ENCODE peak calls at places on chromosomes 12 and 14, in seven cellular contexts. T, W, E, N, H, Z and I are unnamed samples.

GRCh38 chr14:41623737-41624136 is 17.1 kb downstream of the LRFN5 start:
- DNase-seq in Z (no peak), W (no peak), T (no peak), H (no peak), N (no peak), E (no peak), I (no peak)

GRCh38 chr12:103571286-103571685 is 15.8 kb upstream of the STAB2 start:
- DNase-seq in Z (peak; percentile 1), W (no peak), T (no peak), N (no peak), H (no peak), E (peak; percentile 2), I (no peak)

GRCh38 chr14:80005561-80005960 is 205.7 kb downstream of the DIO2 start:
- DNase-seq in H (no peak), W (no peak), N (no peak), Z (no peak), T (no peak), E (no peak), I (no peak)

GRCh38 chr12:105820407-105821140 is 318.2 kb downstream of the NUAK1 start:
- DNase-seq in E (no peak), N (no peak), Z (no peak), T (no peak), W (no peak), H (no peak), I (peak; percentile 76)

GRCh38 chr14:35355981-35356839 is 48.3 kb downstream of the NFKBIA start:
- DNase-seq in E (no peak), H (no peak), N (peak; percentile 69), Z (no peak), W (no peak), T (no peak), I (no peak)

GRCh38 chr12:31989987-31990386 is 30.8 kb downstream of the RESF1 start:
- DNase-seq in H (no peak), E (no peak), T (peak; percentile 90), N (no peak), W (no peak), Z (no peak), I (no peak)

GRCh38 chr14:54554401-54554800 is 12.5 kb upstream of the SAMD4A start:
- DNase-seq in W (no peak), E (no peak), T (no peak), N (no peak), Z (no peak), H (no peak), I (no peak)

GRCh38 chr14:100127853-100128455 is 31.5 kb downstream of the DEGS2 start:
- DNase-seq in T (no peak), N (no peak), W (no peak), Z (no peak), H (no peak), E (no peak), I (no peak)

GRCh38 chr12:49960474-49961110 is 1.1 kb upstream of the AQP5 start:
- DNase-seq in N (no peak), Z (no peak), E (no peak), H (no peak), W (no peak), T (no peak), I (no peak)

GRCh38 chr12:101935769-101936741 is 58.7 kb downstream of the DRAM1 start:
- DNase-seq in N (peak; percentile 97), T (peak; percentile 82), Z (no peak), E (no peak), W (no peak), H (no peak), I (peak; percentile 96)

GRCh38 chr12:70733385-70733784 is 96.2 kb upstream of the PTPRB start:
- DNase-seq in W (peak; percentile 38), H (no peak), N (peak; percentile 48), T (peak; percentile 73), Z (no peak), E (peak; percentile 86), I (peak; percentile 21)

GRCh38 chr14:101195309-101195724 is 291.8 kb upstream of the RTL1 start:
- DNase-seq in H (no peak), W (no peak), Z (no peak), T (no peak), N (no peak), E (no peak), I (no peak)

GRCh38 chr12:24599737-24600136 is 349.2 kb downstream of the BCAT1 start:
- DNase-seq in W (no peak), Z (no peak), N (no peak), E (no peak), H (no peak), T (no peak), I (no peak)

GRCh38 chr12:3559601-3560294 is 68.7 kb downstream of the PRMT8 start:
- DNase-seq in N (no peak), H (no peak), Z (no peak), E (no peak), T (no peak), W (no peak), I (no peak)

GRCh38 chr12:100733817-100734593 is 60.6 kb upstream of the ANO4 start:
- DNase-seq in T (no peak), E (peak; percentile 21), H (no peak), Z (no peak), W (no peak), N (no peak), I (no peak)

GRCh38 chr14:95258754-95259593 is 60.7 kb downstream of the CLMN start:
- DNase-seq in E (no peak), N (no peak), T (no peak), Z (no peak), W (no peak), H (no peak), I (no peak)

GRCh38 chr14:82159624-82160023 is 626.0 kb upstream of the SEL1L start:
- DNase-seq in T (peak; percentile 1), Z (no peak), E (no peak), H (no peak), W (no peak), N (no peak), I (no peak)

GRCh38 chr12:104632724-104633181 is 176.0 kb downstream of the CHST11 start:
- DNase-seq in T (no peak), H (no peak), Z (no peak), E (no peak), N (no peak), W (no peak), I (peak; percentile 24)

GRCh38 chr14:79502751-79503148 is 708.6 kb downstream of the DIO2 start:
- DNase-seq in T (no peak), W (no peak), E (no peak), N (no peak), Z (no peak), H (no peak), I (no peak)

GRCh38 chr12:108447168-108447840 is 67.8 kb upstream of the FICD start:
- DNase-seq in N (no peak), Z (no peak), T (no peak), H (no peak), E (no peak), W (no peak), I (no peak)

GRCh38 chr12:42935090-42935489 is 345.5 kb upstream of the PRICKLE1 start:
- DNase-seq in T (no peak), W (no peak), H (no peak), N (no peak), Z (no peak), E (no peak), I (no peak)

GRCh38 chr12:122394626-122395194 is 27.8 kb downstream of the CLIP1 start:
- DNase-seq in N (no peak), H (no peak), E (no peak), T (no peak), W (no peak), Z (no peak), I (no peak)

GRCh38 chr12:27779416-27779815 is 617 bp upstream of the KLHL42 start:
- DNase-seq in T (no peak), H (no peak), E (peak; percentile 42), W (peak; percentile 11), N (peak; percentile 31), Z (peak; percentile 34), I (no peak)

GRCh38 chr14:91249841-91250616 is 5.5 kb upstream of the GPR68 start:
- DNase-seq in Z (no peak), N (peak; percentile 81), T (no peak), W (peak; percentile 89), H (no peak), E (no peak), I (no peak)

GRCh38 chr12:103780093-103780440 is 61.0 kb downstream of the NT5DC3 start:
- DNase-seq in Z (no peak), N (no peak), W (no peak), T (no peak), H (no peak), E (no peak), I (no peak)

GRCh38 chr14:36585100-36585499 is 2.7 kb upstream of the NKX2-8 start:
- DNase-seq in N (no peak), E (no peak), H (no peak), Z (no peak), W (no peak), T (no peak), I (no peak)

GRCh38 chr12:49825360-49825970 is 2.7 kb downstream of the NCKAP5L start:
- DNase-seq in H (no peak), N (no peak), E (no peak), Z (no peak), W (no peak), T (no peak), I (no peak)

GRCh38 chr12:44193281-44193680 is 357.4 kb downstream of the TMEM117 start:
- DNase-seq in E (no peak), Z (no peak), N (peak; percentile 34), H (no peak), W (peak; percentile 2), T (no peak), I (no peak)

GRCh38 chr12:124149287-124149686 is 145.6 kb upstream of the RFLNA start:
- DNase-seq in H (no peak), W (no peak), E (no peak), Z (no peak), N (no peak), T (no peak), I (no peak)

GRCh38 chr12:75291014-75291413 is 39.1 kb downstream of the CAPS2 start:
- DNase-seq in E (no peak), Z (no peak), N (no peak), H (no peak), T (no peak), W (no peak), I (no peak)

GRCh38 chr14:25010471-25010870 is 39.5 kb downstream of the STXBP6 start:
- DNase-seq in N (no peak), Z (no peak), H (no peak), E (no peak), T (no peak), W (no peak), I (no peak)

GRCh38 chr12:131908082-131908715 is 13.8 kb downstream of the ULK1 start:
- DNase-seq in H (no peak), T (no peak), E (no peak), Z (no peak), N (no peak), W (no peak), I (no peak)

GRCh38 chr14:81350344-81351096 is 49.6 kb downstream of the STON2 start:
- DNase-seq in H (no peak), T (no peak), E (peak; percentile 34), Z (no peak), N (no peak), W (no peak), I (no peak)

GRCh38 chr12:124377981-124378509 is 83.2 kb downstream of the RFLNA start:
- DNase-seq in W (no peak), Z (no peak), H (no peak), T (no peak), E (no peak), N (no peak), I (no peak)

GRCh38 chr12:24979971-24980730 is 31.2 kb upstream of the BCAT1 start:
- DNase-seq in E (no peak), Z (no peak), T (no peak), H (no peak), N (no peak), W (no peak), I (no peak)

GRCh38 chr12:28171356-28172060 is 18.7 kb upstream of the CCDC91 start:
- DNase-seq in T (no peak), E (no peak), H (no peak), Z (no peak), N (no peak), W (no peak), I (no peak)

GRCh38 chr12:131803995-131804521 is 24.1 kb upstream of the MMP17 start:
- DNase-seq in H (no peak), T (no peak), W (no peak), Z (no peak), N (no peak), E (no peak), I (no peak)

GRCh38 chr12:48189331-48190125 is 6.1 kb downstream of the CCDC184 start:
- DNase-seq in H (no peak), E (peak; percentile 76), N (peak; percentile 59), Z (no peak), W (no peak), T (peak; percentile 57), I (no peak)